ENCODE peak calls at places on chromosomes 1 and 21, in five cellular contexts. M is natural killer cell; U is body of pancreas; N is activated CD8-positive, alpha-beta memory T cell treated with anti-CD3 and anti-CD28 coated beads, Interleukin-2, amount 10 ng/mL, durations not matched to agents 7 days and 5 days; J is DND-41. R is an unnamed sample.

GRCh38 chr1:41021526-41022308 is at the start of gene SLFNL1:
- ATAC-seq in M (no peak), U (no peak), J (peak), N (no peak), R (no peak)

GRCh38 chr1:70143052-70143659 is 62.2 kb downstream of the LRRC40 start:
- ATAC-seq in U (no peak), J (no peak), N (no peak), M (no peak), R (no peak)

GRCh38 chr21:36698160-36699025 is 522 bp upstream of the SIM2 start:
- ATAC-seq in J (no peak), N (no peak), U (no peak), M (no peak), R (no peak)

GRCh38 chr21:15514073-15514946 is 215.5 kb upstream of the USP25 start:
- ATAC-seq in M (peak), U (no peak), J (peak), N (peak), R (peak)

GRCh38 chr1:112316254-112316653 is 79.8 kb upstream of the CTTNBP2NL start:
- ATAC-seq in U (no peak), M (no peak), N (no peak), J (no peak), R (no peak)

GRCh38 chr1:32767641-32768040 is 49.5 kb downstream of the YARS1 start:
- ATAC-seq in U (peak), J (no peak), N (no peak), M (no peak), R (no peak)

GRCh38 chr1:36160949-36161485 is 5.1 kb downstream of the MAP7D1 start:
- ATAC-seq in M (peak), J (peak), U (no peak), N (peak), R (peak)

GRCh38 chr1:25727819-25728286 is 72.1 kb upstream of the SELENON start:
- ATAC-seq in U (peak), N (no peak), J (no peak), M (no peak), R (no peak)

GRCh38 chr1:247293047-247293446 is 37.2 kb downstream of the VN1R5 start:
- ATAC-seq in N (no peak), M (no peak), J (no peak), U (no peak), R (no peak)

GRCh38 chr1:60765204-60765603 is 317.2 kb upstream of the NFIA start:
- ATAC-seq in U (peak), N (no peak), J (no peak), M (no peak), R (no peak)

GRCh38 chr1:113207019-113207418 is 134.0 kb downstream of the LRIG2 start:
- ATAC-seq in J (peak), M (no peak), U (no peak), N (no peak), R (no peak)

GRCh38 chr21:31862078-31862477 is 10.7 kb upstream of the HUNK start:
- ATAC-seq in U (no peak), M (no peak), N (no peak), J (no peak), R (no peak)

GRCh38 chr1:175783126-175783722 is 39.8 kb upstream of the TNR start:
- ATAC-seq in J (no peak), M (no peak), U (no peak), N (no peak), R (no peak)

GRCh38 chr1:173551699-173552098 is 51.2 kb downstream of the SLC9C2 start:
- ATAC-seq in U (no peak), J (no peak), M (no peak), N (no peak), R (peak)

GRCh38 chr1:182633657-182634281 is 29.6 kb upstream of the RGS16 start:
- ATAC-seq in J (no peak), M (no peak), N (no peak), U (peak), R (no peak)

GRCh38 chr1:36910281-36910725 is 124.0 kb downstream of the GRIK3 start:
- ATAC-seq in M (no peak), U (no peak), J (no peak), N (no peak), R (no peak)

GRCh38 chr1:3276341-3276800 is 178.1 kb upstream of the ARHGEF16 start:
- ATAC-seq in J (no peak), M (no peak), U (no peak), N (no peak), R (no peak)

GRCh38 chr1:154398141-154398540 is 7.0 kb upstream of the IL6R start:
- ATAC-seq in M (no peak), N (no peak), J (no peak), U (no peak), R (peak)

GRCh38 chr1:71019248-71019647 is 28.4 kb downstream of the PTGER3 start:
- ATAC-seq in M (no peak), J (no peak), U (no peak), N (no peak), R (no peak)

GRCh38 chr1:66250483-66250882 is 283.5 kb upstream of the SGIP1 start:
- ATAC-seq in J (no peak), M (no peak), N (no peak), U (no peak), R (no peak)

GRCh38 chr1:145750444-145750843 is 31.1 kb downstream of the CD160 start:
- ATAC-seq in N (no peak), M (no peak), J (no peak), U (no peak), R (no peak)

GRCh38 chr1:91529856-91530255 is 29.2 kb downstream of the CDC7 start:
- ATAC-seq in J (no peak), M (peak), N (peak), U (no peak), R (no peak)

GRCh38 chr1:235831148-235831547 is 35.6 kb downstream of the LYST start:
- ATAC-seq in N (peak), M (peak), U (no peak), J (no peak), R (peak)

GRCh38 chr1:38915352-38915948 is 26.2 kb downstream of the RHBDL2 start:
- ATAC-seq in N (peak), M (no peak), U (no peak), J (no peak), R (peak)

GRCh38 chr1:94039514-94039870 is 81.5 kb downstream of the ABCA4 start:
- ATAC-seq in M (no peak), N (no peak), U (no peak), J (peak), R (no peak)

GRCh38 chr1:160560045-160560724 is 19.1 kb downstream of the CD84 start:
- ATAC-seq in U (no peak), M (no peak), N (peak), J (peak), R (peak)

GRCh38 chr21:39675595-39675994 is 62.9 kb downstream of the B3GALT5 start:
- ATAC-seq in U (no peak), M (no peak), J (no peak), N (no peak), R (no peak)

GRCh38 chr21:15978158-15978805 is 248.5 kb downstream of the USP25 start:
- ATAC-seq in U (no peak), J (no peak), M (no peak), N (no peak), R (no peak)

GRCh38 chr1:248751635-248752034 is 3.9 kb downstream of the LYPD8 start:
- ATAC-seq in U (no peak), M (no peak), N (peak), J (peak), R (no peak)

GRCh38 chr1:1182491-1183220 is 9.0 kb downstream of the TTLL10 start:
- ATAC-seq in J (no peak), N (no peak), U (no peak), M (no peak), R (no peak)

GRCh38 chr1:20462397-20462796 is 23.6 kb downstream of the CAMK2N1 start:
- ATAC-seq in J (no peak), M (no peak), U (no peak), N (no peak), R (no peak)

GRCh38 chr1:203512830-203513578 is 19.1 kb downstream of the OPTC start:
- ATAC-seq in N (peak), M (peak), U (peak), J (peak), R (peak)

GRCh38 chr1:24392982-24393645 is 20.5 kb downstream of the STPG1 start:
- ATAC-seq in N (no peak), J (no peak), U (no peak), M (no peak), R (no peak)

GRCh38 chr1:43073490-43074230 is 98.4 kb downstream of the EBNA1BP2 start:
- ATAC-seq in N (peak), M (peak), U (peak), J (peak), R (peak)

GRCh38 chr1:154998818-154999650 is 3.6 kb upstream of the ZBTB7B start:
- ATAC-seq in N (peak), J (peak), U (no peak), M (no peak), R (peak)

GRCh38 chr1:86154581-86155060 is 2.0 kb downstream of the COL24A1 start:
- ATAC-seq in J (no peak), U (no peak), M (no peak), N (no peak), R (no peak)

GRCh38 chr21:35563885-35564451 is 496.4 kb downstream of the SETD4 start:
- ATAC-seq in M (no peak), J (no peak), N (no peak), U (peak), R (no peak)

R was measured in activated T-helper 17 cell treated with anti-CD3 and anti-CD28 coated beads, Interleukin-2, amount 50 U/mL, for 72 hours.